ENCODE peak calls at places on chromosomes 16 and 17, in six cellular contexts. E, F, G, X, Y and I are unnamed samples.

GRCh38 chr16:87914812-87915211 is 21.5 kb downstream of the CA5A start:
- DNase-seq in E (no peak), F (no peak), G (no peak), X (no peak), Y (no peak), I (no peak)

GRCh38 chr17:72691601-72692000 is 400.9 kb downstream of the SLC39A11 start:
- DNase-seq in E (no peak), F (no peak), G (no peak), X (no peak), Y (no peak), I (no peak)

GRCh38 chr16:19410435-19411153 is 7.1 kb upstream of the TMC5 start:
- DNase-seq in E (no peak), F (no peak), G (no peak), X (no peak), Y (no peak), I (no peak)

GRCh38 chr16:68100504-68100903 is 15.3 kb downstream of the NFATC3 start:
- DNase-seq in E (no peak), F (no peak), G (no peak), X (no peak), Y (no peak), I (no peak)

GRCh38 chr17:18253187-18253884 is 5.2 kb downstream of the FLII start:
- DNase-seq in E (no peak), F (no peak), G (no peak), X (no peak), Y (no peak), I (peak)

GRCh38 chr16:30609002-30609927 is 924 bp downstream of the ZNF689 start:
- DNase-seq in E (peak), F (peak), G (peak), X (no peak), Y (peak), I (peak)

GRCh38 chr16:10936585-10936984 is 5.7 kb downstream of the DEXI start:
- DNase-seq in E (no peak), F (no peak), G (no peak), X (no peak), Y (no peak), I (no peak)

GRCh38 chr17:37081287-37081686 is 132.5 kb downstream of the AATF start:
- DNase-seq in E (no peak), F (no peak), G (no peak), X (no peak), Y (no peak), I (no peak)

GRCh38 chr17:32127156-32127897 is 15.0 kb upstream of the RHOT1 start:
- DNase-seq in E (peak), F (peak), G (peak), X (peak), Y (peak), I (peak)

GRCh38 chr16:1983544-1984346 is at the start of gene GFER:
- DNase-seq in E (peak), F (peak), G (peak), X (no peak), Y (peak), I (peak)

GRCh38 chr16:31108035-31108793 is at the start of gene BCKDK:
- DNase-seq in E (peak), F (peak), G (peak), X (no peak), Y (peak), I (peak)

GRCh38 chr17:75614006-75614405 is 19.2 kb upstream of the SMIM5 start:
- DNase-seq in E (no peak), F (no peak), G (no peak), X (no peak), Y (no peak), I (no peak)

GRCh38 chr16:85202631-85203461 is 90.6 kb upstream of the CIBAR2 start:
- DNase-seq in E (peak), F (peak), G (peak), X (no peak), Y (peak), I (peak)

GRCh38 chr17:31510273-31511175 is 119.0 kb downstream of the RAB11FIP4 start:
- DNase-seq in E (no peak), F (no peak), G (peak), X (no peak), Y (peak), I (no peak)

GRCh38 chr16:83958137-83958810 is 5.2 kb downstream of the OSGIN1 start:
- DNase-seq in E (no peak), F (no peak), G (no peak), X (no peak), Y (no peak), I (no peak)

GRCh38 chr17:29102046-29102445 is 59.1 kb downstream of the PIPOX start:
- DNase-seq in E (no peak), F (no peak), G (no peak), X (no peak), Y (peak), I (no peak)

GRCh38 chr17:17176341-17176740 is 29.8 kb downstream of the PLD6 start:
- DNase-seq in E (no peak), F (no peak), G (no peak), X (no peak), Y (no peak), I (no peak)

GRCh38 chr17:57735707-57736106 is 9.4 kb downstream of the CCDC182 start:
- DNase-seq in E (no peak), F (no peak), G (no peak), X (no peak), Y (no peak), I (no peak)

GRCh38 chr17:9783012-9783411 is 8.4 kb downstream of the DHRS7C start:
- DNase-seq in E (no peak), F (no peak), G (no peak), X (no peak), Y (no peak), I (no peak)

GRCh38 chr17:49967621-49968379 is 1.2 kb upstream of the DLX4 start:
- DNase-seq in E (no peak), F (no peak), G (no peak), X (no peak), Y (no peak), I (no peak)

GRCh38 chr16:64278196-64278595 is 843.7 kb downstream of the CDH11 start:
- DNase-seq in E (no peak), F (no peak), G (no peak), X (no peak), Y (no peak), I (no peak)

GRCh38 chr17:75683467-75684041 is 16.4 kb downstream of the SAP30BP start:
- DNase-seq in E (no peak), F (no peak), G (no peak), X (no peak), Y (no peak), I (no peak)

DNA sequence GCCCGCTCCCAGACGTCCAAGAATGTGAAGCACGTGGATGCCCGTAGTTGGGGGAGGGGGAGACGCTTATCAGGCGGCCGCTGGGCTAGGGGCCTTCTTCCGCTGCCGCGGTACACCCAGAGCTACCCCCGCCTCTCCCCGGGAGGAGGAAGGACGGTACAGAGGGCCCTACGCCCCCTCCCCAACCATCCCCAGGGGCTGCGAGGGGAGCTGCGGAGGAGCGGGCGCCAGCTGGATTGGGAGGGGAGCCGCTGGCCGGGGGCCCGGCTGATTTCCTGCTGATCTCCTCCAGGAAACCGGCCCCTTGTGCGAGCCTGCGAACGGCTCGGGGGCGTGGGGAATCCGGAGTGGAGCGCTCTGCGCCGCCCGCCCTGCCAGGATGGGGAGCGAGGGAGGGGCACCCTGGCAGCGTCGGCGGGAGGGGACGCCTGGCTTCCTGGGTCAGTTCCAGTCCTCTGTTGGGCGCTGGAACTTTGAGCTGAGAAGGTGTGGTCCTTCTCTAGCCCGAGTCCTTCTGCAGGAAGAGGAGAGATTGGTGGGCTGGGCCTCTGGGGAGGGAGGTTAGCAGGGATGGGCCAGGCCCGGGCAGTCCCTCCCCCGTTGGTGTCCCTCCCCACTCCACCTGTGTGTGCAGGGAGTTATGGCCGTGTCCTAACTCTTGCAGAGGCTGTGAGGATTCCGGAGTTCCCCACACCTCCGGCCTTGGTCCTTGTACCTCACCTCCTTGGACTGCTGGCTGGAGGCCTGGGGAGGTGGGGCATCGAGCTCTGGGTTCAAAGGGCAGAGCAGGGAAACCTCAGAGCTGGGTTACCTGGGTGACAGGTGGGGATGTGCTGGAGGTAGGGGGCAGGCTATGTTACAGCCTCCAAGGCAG is 19.1 kb downstream of the GJD3 start:
- DNase-seq in E (peak), F (peak), G (peak), X (no peak), Y (peak), I (peak)
- TF ChIP-seq POLR2A in E (no peak), F (no peak), G (no peak), X (peak), Y (peak), I (peak)

GRCh38 chr17:77145635-77146632 is 5.2 kb downstream of the SEC14L1 start:
- DNase-seq in E (peak), F (no peak), G (peak), X (no peak), Y (peak), I (peak)
- TF ChIP-seq POLR2A in E (no peak), F (no peak), G (no peak), X (no peak), Y (no peak), I (no peak)

GRCh38 chr17:933168-934083 is 46.1 kb downstream of the NXN start:
- DNase-seq in E (no peak), F (peak), G (no peak), X (no peak), Y (peak), I (no peak)
- TF ChIP-seq POLR2A in E (no peak), F (no peak), G (no peak), X (no peak), Y (no peak), I (no peak)

GRCh38 chr17:3048727-3049471 is 14.5 kb downstream of the OR1D5 start:
- DNase-seq in E (peak), F (peak), G (peak), X (peak), Y (peak), I (peak)
- TF ChIP-seq POLR2A in E (no peak), F (no peak), G (peak), X (no peak), Y (no peak), I (no peak)

GRCh38 chr16:77677129-77677528 is 45.2 kb upstream of the NUDT7 start:
- DNase-seq in E (no peak), F (no peak), G (no peak), X (no peak), Y (no peak), I (no peak)
- TF ChIP-seq POLR2A in E (no peak), F (no peak), G (no peak), X (no peak), Y (no peak), I (no peak)

GRCh38 chr16:15993946-15994665 is 44.7 kb downstream of the ABCC1 start:
- DNase-seq in E (no peak), F (no peak), G (peak), X (no peak), Y (no peak), I (no peak)
- TF ChIP-seq POLR2A in E (no peak), F (no peak), G (no peak), X (no peak), Y (no peak), I (no peak)

GRCh38 chr17:4901108-4901647 is 1.7 kb downstream of the CHRNE start:
- DNase-seq in E (no peak), F (no peak), G (no peak), X (no peak), Y (no peak), I (no peak)
- TF ChIP-seq POLR2A in E (no peak), F (no peak), G (no peak), X (no peak), Y (no peak), I (no peak)